ENCODE peak calls at places on chromosomes 1 and 21, in seven cellular contexts. C is HCT116, S is A549, R is ovary, G is heart left ventricle, L is neuronal stem cell, A is adrenal gland. Y is an unnamed sample.

GRCh38 chr1:116794804-116795481 is 40.7 kb downstream of the CD2 start:
- DNase-seq in G (no peak), C (no peak), L (no peak), A (no peak), S (no peak), R (no peak), Y (no peak)

GRCh38 chr1:99005537-99005942 is 879 bp upstream of the PLPPR5 start:
- DNase-seq in G (no peak), A (no peak), S (no peak), R (no peak), L (peak; percentile 41), C (no peak), Y (no peak)

GRCh38 chr1:29685387-29685786 is 449.1 kb downstream of the PTPRU start:
- DNase-seq in L (no peak), A (no peak), G (no peak), C (no peak), R (no peak), S (no peak), Y (no peak)

GRCh38 chr1:10947181-10947580 is 65.3 kb upstream of the TARDBP start:
- DNase-seq in R (no peak), A (no peak), L (no peak), S (no peak), G (no peak), C (no peak), Y (no peak)

GRCh38 chr1:207248544-207249206 is 72.8 kb upstream of the CD55 start:
- DNase-seq in G (no peak), L (no peak), R (no peak), C (no peak), S (no peak), A (no peak), Y (no peak)

GRCh38 chr1:226308166-226308722 is 720 bp downstream of the LIN9 start:
- DNase-seq in G (peak; percentile 43), A (no peak), L (no peak), C (no peak), R (no peak), S (peak; percentile 33), Y (peak; percentile 38)

GRCh38 chr1:16338961-16339360 is 13.3 kb downstream of the FBXO42 start:
- DNase-seq in R (no peak), G (no peak), S (no peak), C (no peak), A (no peak), L (no peak), Y (no peak)

GRCh38 chr1:180272395-180272794 is 42.3 kb downstream of the LHX4 start:
- DNase-seq in S (no peak), R (no peak), G (no peak), C (no peak), A (no peak), L (no peak), Y (no peak)

GRCh38 chr1:230792691-230793462 is 45.7 kb downstream of the CAPN9 start:
- DNase-seq in A (no peak), S (no peak), L (no peak), R (no peak), C (no peak), G (no peak), Y (no peak)

GRCh38 chr1:112126598-112126997 is 137.1 kb upstream of the KCND3 start:
- DNase-seq in S (no peak), A (no peak), L (no peak), G (no peak), C (no peak), R (no peak), Y (no peak)

GRCh38 chr1:246569248-246570238 is 3.3 kb downstream of the CNST start:
- DNase-seq in A (no peak), C (no peak), R (no peak), L (no peak), G (no peak), S (no peak), Y (no peak)

GRCh38 chr21:44529503-44530125 is 10.4 kb downstream of the KRTAP10-1 start:
- DNase-seq in C (no peak), A (no peak), G (peak; percentile 6), R (no peak), L (no peak), S (no peak), Y (no peak)

GRCh38 chr21:22311741-22312462 is 1313.7 kb downstream of the NCAM2 start:
- DNase-seq in A (no peak), G (no peak), S (no peak), C (no peak), R (no peak), L (no peak), Y (no peak)

GRCh38 chr1:106875622-106876021 is 180.9 kb upstream of the PRMT6 start:
- DNase-seq in L (no peak), A (no peak), S (no peak), C (no peak), R (no peak), G (no peak), Y (no peak)

GRCh38 chr1:23904748-23905357 is 8.3 kb downstream of the CNR2 start:
- DNase-seq in A (no peak), S (no peak), C (no peak), L (no peak), G (no peak), R (no peak), Y (no peak)

GRCh38 chr1:115980998-115981993 is 5.0 kb downstream of the SLC22A15 start:
- DNase-seq in L (no peak), G (no peak), A (peak; percentile 21), S (peak; percentile 34), C (peak; percentile 42), R (no peak), Y (no peak)

GRCh38 chr1:113226118-113226517 is 153.1 kb downstream of the LRIG2 start:
- DNase-seq in L (no peak), C (no peak), G (no peak), A (no peak), S (no peak), R (peak; percentile 55), Y (no peak)

GRCh38 chr1:41738475-41738874 is 180.2 kb downstream of the HIVEP3 start:
- DNase-seq in A (no peak), R (no peak), G (no peak), L (no peak), C (no peak), S (no peak), Y (no peak)

GRCh38 chr1:41739061-41739955 is 179.4 kb downstream of the HIVEP3 start:
- DNase-seq in S (no peak), L (no peak), C (no peak), A (peak; percentile 79), G (peak; percentile 80), R (no peak), Y (peak; percentile 59)

GRCh38 chr1:41740630-41741239 is 178.0 kb downstream of the HIVEP3 start:
- DNase-seq in L (no peak), A (no peak), S (no peak), G (no peak), R (no peak), C (no peak), Y (no peak)

GRCh38 chr1:41741244-41741643 is 177.5 kb downstream of the HIVEP3 start:
- DNase-seq in C (no peak), S (no peak), A (no peak), G (no peak), L (no peak), R (no peak), Y (no peak)

DNA sequence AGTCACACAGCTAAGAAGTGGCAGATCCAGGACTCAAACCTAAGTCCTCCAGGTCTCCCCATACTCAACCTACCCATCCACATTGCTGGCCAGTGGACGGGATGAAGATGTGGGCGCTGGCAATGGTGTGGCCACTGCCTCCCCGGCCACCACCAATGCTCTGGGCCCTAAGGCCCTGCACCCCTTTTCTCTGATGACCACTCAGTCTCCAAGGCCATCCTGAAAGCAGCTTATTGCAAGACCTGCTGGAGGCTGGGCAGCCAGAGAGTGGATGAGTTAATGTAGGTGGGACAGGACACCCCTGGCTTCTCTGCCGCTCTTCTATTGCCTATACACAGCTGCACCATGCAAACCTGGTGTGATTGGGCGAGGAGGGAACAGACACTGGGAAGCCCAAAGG is 178.7 kb downstream of the HIVEP3 start:
- DNase-seq in G (no peak), A (no peak), C (no peak), R (no peak), S (no peak), L (no peak), Y (no peak)
- H3K4me1 ChIP-seq in G (peaks cover 14% of the 10 kb centered on the region), A (no peaks in the 10 kb centered on the region), C (no peaks in the 10 kb centered on the region), R (no peaks in the 10 kb centered on the region), S (no peaks in the 10 kb centered on the region), L (peaks cover 9% of the 10 kb centered on the region), Y (no peaks in the 10 kb centered on the region)

GRCh38 chr21:46097826-46098286 is at the start of gene COL6A2:
- DNase-seq in L (peak; percentile 54), C (no peak), A (peak; percentile 11), R (peak; percentile 87), G (peak; percentile 76), S (peak; percentile 53), Y (peak; percentile 67)

GRCh38 chr21:46098303-46099141 is 610 bp downstream of the COL6A2 start:
- DNase-seq in L (no peak), C (no peak), R (peak; percentile 61), S (no peak), A (no peak), G (peak; percentile 65), Y (peak; percentile 8)

GRCh38 chr21:46099476-46099875 is 1.6 kb downstream of the COL6A2 start:
- DNase-seq in S (no peak), A (peak; percentile 11), G (peak; percentile 38), L (no peak), C (no peak), R (peak; percentile 63), Y (peak; percentile 21)

GRCh38 chr21:46100426-46100825 is 2.5 kb downstream of the COL6A2 start:
- DNase-seq in R (peak; percentile 14), L (no peak), C (no peak), G (peak; percentile 7), S (no peak), A (no peak), Y (no peak)

DNA sequence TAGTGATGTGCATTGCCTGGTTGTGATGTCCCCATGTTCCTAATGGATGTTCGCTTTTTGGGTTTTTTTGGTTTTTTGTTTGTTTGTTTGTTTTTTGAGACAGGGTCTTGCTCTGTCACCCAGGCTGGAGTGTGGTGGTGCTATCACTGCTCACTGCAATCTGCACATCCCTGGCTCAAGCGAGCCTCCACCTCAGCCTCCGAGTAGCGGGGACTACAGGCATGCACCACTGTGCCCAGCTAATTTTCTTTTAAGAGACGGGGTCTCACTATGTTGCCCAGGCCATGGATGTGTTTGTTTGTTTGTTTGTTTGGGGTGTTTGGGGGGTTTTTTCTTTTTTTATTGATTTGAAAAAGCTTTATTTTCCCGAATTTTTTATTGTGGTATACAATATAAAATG is 2.1 kb downstream of the COL6A2 start:
- DNase-seq in S (no peak), C (no peak), R (peak; percentile 19), G (no peak), L (no peak), A (no peak), Y (no peak)
- H3K27ac ChIP-seq in S (no peak overlapping the region), C (no peak overlapping the region), R (no peak overlapping the region), G (peak overlapping the region; percentile 96), L (no peak overlapping the region), A (no peak overlapping the region), Y (no peak overlapping the region)

DNA sequence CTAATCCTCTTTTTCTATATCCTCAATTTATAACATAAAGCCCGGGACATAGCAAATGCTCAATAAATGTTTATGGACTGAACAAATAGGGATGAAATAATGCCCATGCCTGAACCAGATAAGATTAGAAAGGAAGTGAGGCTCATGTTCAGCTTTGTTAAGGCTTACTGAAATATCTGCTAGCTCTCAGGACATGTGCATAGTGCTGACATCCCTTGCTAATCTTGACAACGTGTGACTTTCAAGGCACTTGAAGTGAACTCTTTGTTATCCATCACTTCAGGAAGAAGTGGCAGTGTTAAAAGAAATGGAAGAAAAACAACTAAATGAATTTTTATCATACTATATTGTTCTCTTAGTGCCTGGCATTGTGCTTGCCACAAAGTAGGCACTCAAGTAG is 260.3 kb upstream of the SGIP1 start:
- DNase-seq in S (no peak), A (no peak), G (no peak), C (no peak), R (no peak), L (no peak), Y (no peak)
- H3K4me1 ChIP-seq in S (peaks cover 79% of the 10 kb centered on the region), A (peaks cover 12% of the 10 kb centered on the region), G (peaks cover 50% of the 10 kb centered on the region), C (peaks cover 51% of the 10 kb centered on the region), R (peaks cover 9% of the 10 kb centered on the region), L (peaks cover 14% of the 10 kb centered on the region), Y (peaks cover 40% of the 10 kb centered on the region)

GRCh38 chr1:199075792-199076191 is 437.0 kb downstream of the PTPRC start:
- DNase-seq in R (no peak), G (no peak), C (no peak), S (no peak), L (no peak), A (no peak), Y (no peak)
- H3K27ac ChIP-seq in R (no peak overlapping the region), G (no peak overlapping the region), C (no peak overlapping the region), S (no peak overlapping the region), L (no peak overlapping the region), A (no peak overlapping the region), Y (no peak overlapping the region)

Y was measured in testis.